ENCODE peak calls at places on chromosome 19, in six cellular contexts. S, D, P, N, X and U are unnamed samples.

GRCh38 chr19:1066251-1066747 is 668 bp upstream of the ARHGAP45 start:
- DNase-seq in S (no peak), D (no peak), X (no peak), P (no peak), N (no peak), U (no peak)

GRCh38 chr19:53865918-53866696 is 1.6 kb upstream of the MYADM start:
- DNase-seq in P (peak; percentile 72), S (peak; percentile 81), X (peak; percentile 82), N (peak; percentile 75), D (no peak), U (peak; percentile 48)

GRCh38 chr19:1967087-1967608 is 26.2 kb downstream of the CSNK1G2 start:
- DNase-seq in N (no peak), S (no peak), X (no peak), P (no peak), D (no peak), U (no peak)

GRCh38 chr19:29680937-29681336 is 15.7 kb downstream of the PLEKHF1 start:
- DNase-seq in N (no peak), X (no peak), P (no peak), S (no peak), D (no peak), U (no peak)

GRCh38 chr19:3580156-3580955 is 4.9 kb upstream of the GIPC3 start:
- DNase-seq in N (no peak), X (no peak), S (no peak), D (peak; percentile 81), P (peak; percentile 51), U (peak; percentile 75)

GRCh38 chr19:13044160-13044853 is 49.0 kb downstream of the NFIX start:
- DNase-seq in S (no peak), N (no peak), D (no peak), P (no peak), X (no peak), U (no peak)

GRCh38 chr19:55253842-55254624 is 4.8 kb downstream of the PPP6R1 start:
- DNase-seq in N (no peak), P (no peak), X (peak; percentile 58), D (no peak), S (no peak), U (no peak)

GRCh38 chr19:58557253-58558065 is 952 bp downstream of the UBE2M start:
- DNase-seq in S (no peak), N (no peak), D (no peak), X (no peak), P (no peak), U (peak; percentile 60)

GRCh38 chr19:1944088-1944915 is 3.3 kb downstream of the CSNK1G2 start:
- DNase-seq in P (no peak), N (no peak), X (no peak), D (no peak), S (no peak), U (no peak)

GRCh38 chr19:46036745-46037126 is 4.1 kb downstream of the IGFL4 start:
- DNase-seq in X (no peak), N (no peak), D (no peak), S (no peak), P (no peak), U (no peak)
- H3K27me3 ChIP-seq in X (peaks cover 11% of the 10 kb centered on the region), N (no peaks in the 10 kb centered on the region), D (peaks cover 47% of the 10 kb centered on the region), S (no peaks in the 10 kb centered on the region), P (peaks cover 20% of the 10 kb centered on the region), U (peaks cover 9% of the 10 kb centered on the region)

GRCh38 chr19:31419871-31420430 is 70.7 kb upstream of the TSHZ3 start:
- DNase-seq in N (no peak), P (no peak), X (no peak), S (no peak), D (no peak), U (no peak)
- H3K27ac ChIP-seq in N (no peak overlapping the region), P (no peak overlapping the region), X (no peak overlapping the region), S (no peak overlapping the region), D (no peak overlapping the region), U (no peak overlapping the region)

DNA sequence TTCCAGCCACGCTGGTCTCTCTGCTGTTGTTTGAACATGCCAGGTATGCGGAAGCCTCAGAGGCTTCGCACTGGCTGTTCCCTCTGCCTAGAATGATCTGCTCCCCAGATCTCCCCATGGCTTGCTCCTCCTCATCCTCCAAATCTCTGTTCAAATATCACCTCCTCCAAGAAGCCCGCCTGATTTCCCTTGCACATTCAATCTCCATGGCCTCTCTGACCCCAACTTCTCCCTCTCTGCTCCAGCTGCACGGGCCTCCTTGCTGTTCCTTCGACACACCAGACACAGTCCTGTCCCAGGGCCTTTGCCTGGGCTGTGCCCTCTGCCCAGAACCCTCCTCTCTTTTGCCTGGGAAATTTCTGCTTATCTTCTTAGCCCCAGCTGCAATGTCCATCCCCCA is 52.5 kb upstream of the PTPRS start:
- DNase-seq in X (no peak), N (no peak), P (no peak), D (no peak), S (no peak), U (no peak)
- H3K27me3 ChIP-seq in X (peaks cover 45% of the 10 kb centered on the region), N (peaks cover 28% of the 10 kb centered on the region), P (peaks cover 74% of the 10 kb centered on the region), D (peaks cover 48% of the 10 kb centered on the region), S (peaks cover 6% of the 10 kb centered on the region), U (peaks cover 43% of the 10 kb centered on the region)

GRCh38 chr19:34994286-34994642 is 5.9 kb upstream of the GRAMD1A start:
- DNase-seq in S (no peak), X (no peak), P (no peak), N (no peak), D (no peak), U (no peak)
- H3K27ac ChIP-seq in S (peak overlapping the region; percentile 85), X (peak overlapping the region; percentile 78), P (peak overlapping the region; percentile 62), N (no peak overlapping the region), D (no peak overlapping the region), U (no peak overlapping the region)

GRCh38 chr19:10421240-10421948 is 1.1 kb downstream of the PDE4A start:
- DNase-seq in X (no peak), S (no peak), N (no peak), P (no peak), D (no peak), U (no peak)

GRCh38 chr19:10424011-10424637 is 3.8 kb downstream of the PDE4A start:
- DNase-seq in D (no peak), X (peak; percentile 92), N (peak; percentile 73), P (peak; percentile 75), S (peak; percentile 75), U (peak; percentile 81)

GRCh38 chr19:10422846-10423245 is 2.5 kb downstream of the PDE4A start:
- DNase-seq in X (no peak), P (no peak), N (no peak), S (no peak), D (no peak), U (no peak)

GRCh38 chr19:10420444-10421239 is at the start of gene PDE4A:
- DNase-seq in S (no peak), X (no peak), N (no peak), P (no peak), D (no peak), U (no peak)

GRCh38 chr19:10421981-10422461 is 1.7 kb downstream of the PDE4A start:
- DNase-seq in S (no peak), X (no peak), N (no peak), P (no peak), D (no peak), U (no peak)
- H3K27me3 ChIP-seq in S (peaks cover 49% of the 10 kb centered on the region), X (peaks cover 57% of the 10 kb centered on the region), N (peaks cover 59% of the 10 kb centered on the region), P (peaks cover 82% of the 10 kb centered on the region), D (peaks cover 9% of the 10 kb centered on the region), U (peaks cover 48% of the 10 kb centered on the region)

GRCh38 chr19:45547965-45548609 is 36.5 kb downstream of the OPA3 start:
- DNase-seq in N (no peak), D (no peak), P (no peak), X (no peak), S (no peak), U (peak; percentile 50)
- H3K27ac ChIP-seq in N (no peak overlapping the region), D (no peak overlapping the region), P (no peak overlapping the region), X (peak overlapping the region; percentile 17), S (no peak overlapping the region), U (no peak overlapping the region)